ENCODE peak calls at places on chromosomes 3 and 15, in ten cellular contexts. O, P, K, X, S, F, D, N, M and J are unnamed samples. For H3K4me1, the result is how much of the 10 kb centered on the place peaks cover.

GRCh38 chr15:80844011-80844732 is 65.0 kb downstream of the CEMIP start:
- DNase-seq in O (no peak), P (no peak), K (no peak), X (no peak), S (peak), F (no peak), D (no peak), N (no peak), M (no peak), J (no peak)

GRCh38 chr3:24161841-24162240 is 216.8 kb downstream of the NR1D2 start:
- DNase-seq in O (no peak), P (no peak), K (no peak), X (no peak), S (no peak), F (no peak), D (no peak), N (no peak), M (no peak), J (no peak)

GRCh38 chr3:123343296-123344174 is 105.4 kb downstream of the ADCY5 start:
- DNase-seq in O (no peak), P (no peak), K (peak), X (no peak), S (no peak), F (no peak), D (no peak), N (no peak), M (peak), J (peak)

GRCh38 chr3:187498211-187498610 is 130.0 kb downstream of the RTP4 start:
- DNase-seq in O (no peak), P (no peak), K (no peak), X (no peak), S (no peak), F (no peak), D (no peak), N (no peak), M (no peak), J (no peak)

GRCh38 chr3:175716451-175716850 is 857.3 kb downstream of the NAALADL2 start:
- DNase-seq in O (no peak), P (no peak), K (no peak), X (no peak), S (no peak), F (no peak), D (no peak), N (no peak), M (no peak), J (no peak)

GRCh38 chr15:70033529-70034140 is 64.1 kb downstream of the TLE3 start:
- DNase-seq in O (no peak), P (no peak), K (peak), X (no peak), S (no peak), F (no peak), D (no peak), N (no peak), M (no peak), J (no peak)

GRCh38 chr15:77033417-77033728 is 37.5 kb downstream of the TSPAN3 start:
- DNase-seq in O (no peak), P (peak), K (no peak), X (no peak), S (no peak), F (no peak), D (no peak), N (no peak), M (no peak), J (no peak)

GRCh38 chr15:92316586-92317295 is 76.9 kb upstream of the ST8SIA2 start:
- DNase-seq in O (no peak), P (no peak), K (no peak), X (no peak), S (no peak), F (no peak), D (no peak), N (no peak), M (no peak), J (no peak)

GRCh38 chr3:43950775-43951174 is 260.0 kb downstream of the ABHD5 start:
- DNase-seq in O (peak), P (no peak), K (no peak), X (no peak), S (no peak), F (no peak), D (no peak), N (peak), M (no peak), J (no peak)

GRCh38 chr3:14947886-14948608 is 664 bp downstream of the NR2C2 start:
- DNase-seq in O (peak), P (peak), K (peak), X (peak), S (peak), F (peak), D (peak), N (peak), M (peak), J (peak)

GRCh38 chr15:69132935-69133861 is 27.2 kb upstream of the GLCE start:
- DNase-seq in O (no peak), P (no peak), K (no peak), X (no peak), S (no peak), F (no peak), D (no peak), N (no peak), M (no peak), J (no peak)

GRCh38 chr3:47841786-47842349 is 38.9 kb downstream of the DHX30 start:
- DNase-seq in O (no peak), P (no peak), K (no peak), X (no peak), S (no peak), F (no peak), D (no peak), N (no peak), M (no peak), J (no peak)

GRCh38 chr3:159988617-159989251 is at the start of gene IL12A:
- DNase-seq in O (no peak), P (peak), K (peak), X (peak), S (peak), F (peak), D (peak), N (no peak), M (peak), J (peak)

GRCh38 chr15:93028632-93029612 is 60.1 kb downstream of the RGMA start:
- DNase-seq in O (no peak), P (peak), K (peak), X (no peak), S (no peak), F (peak), D (peak), N (no peak), M (no peak), J (peak)

GRCh38 chr3:191646242-191646641 is 185.3 kb downstream of the PYDC2 start:
- DNase-seq in O (no peak), P (no peak), K (no peak), X (no peak), S (no peak), F (no peak), D (no peak), N (no peak), M (no peak), J (no peak)

GRCh38 chr3:147118611-147119010 is 287.7 kb downstream of the ZIC4 start:
- DNase-seq in O (no peak), P (no peak), K (no peak), X (no peak), S (no peak), F (no peak), D (no peak), N (no peak), M (no peak), J (no peak)

GRCh38 chr3:38251197-38251596 is 14.4 kb upstream of the SLC22A13 start:
- DNase-seq in O (no peak), P (no peak), K (no peak), X (no peak), S (no peak), F (no peak), D (no peak), N (no peak), M (no peak), J (no peak)
- H3K27ac ChIP-seq in O (no peak), P (no peak), K (no peak), X (no peak), S (no peak), F (no peak), D (no peak), N (no peak), M (no peak), J (no peak)

GRCh38 chr15:39128746-39129145 is 452.1 kb upstream of the THBS1 start:
- DNase-seq in O (no peak), P (no peak), K (no peak), X (no peak), S (no peak), F (no peak), D (no peak), N (no peak), M (no peak), J (no peak)
- H3K4me1 ChIP-seq in O (under half), P (under half), K (under half), X (under half), S (half or more), F (under half), D (under half), N (under half), M (under half), J (under half)

GRCh38 chr15:101286471-101287114 is 8.5 kb downstream of the SNRPA1 start:
- DNase-seq in O (no peak), P (no peak), K (no peak), X (no peak), S (no peak), F (no peak), D (no peak), N (no peak), M (no peak), J (no peak)

GRCh38 chr15:101283931-101284330 is 6.6 kb upstream of the SELENOS start:
- DNase-seq in O (no peak), P (no peak), K (no peak), X (no peak), S (no peak), F (no peak), D (no peak), N (no peak), M (no peak), J (no peak)

GRCh38 chr15:101293122-101293521 is 1.9 kb downstream of the SNRPA1 start:
- DNase-seq in O (no peak), P (no peak), K (no peak), X (no peak), S (no peak), F (no peak), D (no peak), N (peak), M (no peak), J (no peak)

GRCh38 chr15:101294731-101295606 is at the start of gene SNRPA1:
- DNase-seq in O (peak), P (peak), K (peak), X (peak), S (peak), F (peak), D (peak), N (peak), M (peak), J (peak)

DNA sequence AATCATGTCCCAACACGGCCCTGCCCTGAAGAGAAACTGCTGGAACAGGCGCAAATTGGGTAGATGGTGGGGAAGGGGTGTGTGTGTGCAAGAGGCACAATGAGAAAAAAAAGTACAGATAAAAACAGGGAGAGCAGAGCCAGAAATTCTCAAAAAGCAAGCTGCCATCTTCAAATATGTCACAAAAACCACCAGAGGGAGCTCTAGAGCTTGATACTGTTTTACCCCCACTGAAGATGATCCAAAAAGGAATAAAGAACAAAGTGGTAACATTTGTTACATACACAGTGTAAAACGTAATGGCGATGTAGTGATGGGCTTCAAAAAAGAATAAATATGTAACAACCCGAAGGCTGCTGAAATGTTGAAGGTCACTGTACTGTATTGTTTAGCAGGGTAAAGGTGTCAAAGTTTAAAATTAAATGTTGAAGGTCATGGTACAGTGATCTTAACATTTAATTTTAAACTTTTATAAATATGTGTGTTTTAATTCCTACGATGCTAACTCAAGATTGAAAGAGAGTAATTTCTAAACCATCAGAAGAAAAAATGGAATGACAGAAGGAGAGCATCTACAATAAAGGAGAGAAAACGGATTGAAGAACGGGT is 6.0 kb downstream of the SNRPA1 start:
- DNase-seq in O (no peak), P (no peak), K (no peak), X (peak), S (peak), F (no peak), D (peak), N (peak), M (peak), J (no peak)
- TF ChIP-seq CTCF in O (peak), P (no peak), K (peak), X (peak), S (peak), F (peak), D (peak), N (peak), M (peak), J (peak)

GRCh38 chr3:195771651-195772300 is 40.0 kb downstream of the MUC4 start:
- DNase-seq in O (no peak), P (no peak), K (no peak), X (no peak), S (no peak), F (no peak), D (no peak), N (no peak), M (no peak), J (no peak)

GRCh38 chr3:195769551-195769950 is 42.2 kb downstream of the MUC4 start:
- DNase-seq in O (no peak), P (no peak), K (no peak), X (no peak), S (no peak), F (no peak), D (no peak), N (no peak), M (no peak), J (no peak)

GRCh38 chr3:195768831-195769303 is 42.9 kb downstream of the MUC4 start:
- DNase-seq in O (no peak), P (no peak), K (no peak), X (no peak), S (no peak), F (no peak), D (no peak), N (no peak), M (no peak), J (no peak)

GRCh38 chr3:195768414-195768813 is 43.3 kb downstream of the MUC4 start:
- DNase-seq in O (no peak), P (no peak), K (no peak), X (no peak), S (no peak), F (no peak), D (no peak), N (no peak), M (no peak), J (no peak)

GRCh38 chr3:195770081-195770840 is 41.5 kb downstream of the MUC4 start:
- DNase-seq in O (no peak), P (no peak), K (no peak), X (no peak), S (no peak), F (no peak), D (no peak), N (no peak), M (no peak), J (no peak)
- H3K27ac ChIP-seq in O (no peak), P (no peak), K (no peak), X (no peak), S (no peak), F (no peak), D (no peak), N (no peak), M (no peak), J (no peak)

GRCh38 chr3:61685755-61686154 is 124.4 kb downstream of the PTPRG start:
- DNase-seq in O (no peak), P (no peak), K (no peak), X (no peak), S (no peak), F (no peak), D (no peak), N (no peak), M (no peak), J (no peak)
- H3K4me1 ChIP-seq in O (under half), P (under half), K (under half), X (under half), S (under half), F (under half), D (under half), N (under half), M (under half), J (under half)

GRCh38 chr15:55991841-55992768 is 1.3 kb downstream of the NEDD4 start:
- DNase-seq in O (no peak), P (no peak), K (no peak), X (no peak), S (no peak), F (no peak), D (peak), N (peak), M (no peak), J (no peak)

GRCh38 chr15:55993804-55994539 is 560 bp upstream of the NEDD4 start:
- DNase-seq in O (no peak), P (no peak), K (no peak), X (peak), S (peak), F (no peak), D (no peak), N (no peak), M (no peak), J (no peak)

GRCh38 chr15:55992769-55993110 is 672 bp downstream of the NEDD4 start:
- DNase-seq in O (no peak), P (no peak), K (no peak), X (no peak), S (no peak), F (no peak), D (no peak), N (peak), M (no peak), J (no peak)

GRCh38 chr15:55990986-55991385 is 2.4 kb downstream of the NEDD4 start:
- DNase-seq in O (no peak), P (no peak), K (no peak), X (no peak), S (no peak), F (no peak), D (no peak), N (no peak), M (no peak), J (no peak)

GRCh38 chr15:55993111-55993803 is at the start of gene NEDD4:
- DNase-seq in O (peak), P (peak), K (peak), X (peak), S (peak), F (peak), D (peak), N (peak), M (peak), J (peak)
- TF ChIP-seq CTCF in O (peak), P (no peak), K (peak), X (peak), S (peak), F (peak), D (peak), N (peak), M (peak), J (peak)

GRCh38 chr15:36966704-36967103 is 133.6 kb downstream of the MEIS2 start:
- DNase-seq in O (no peak), P (no peak), K (peak), X (no peak), S (no peak), F (no peak), D (no peak), N (no peak), M (no peak), J (no peak)
- H3K27ac ChIP-seq in O (no peak), P (no peak), K (no peak), X (no peak), S (no peak), F (no peak), D (no peak), N (no peak), M (peak), J (no peak)

GRCh38 chr3:189834462-189834861 is 203.3 kb downstream of the TP63 start:
- DNase-seq in O (no peak), P (no peak), K (no peak), X (no peak), S (no peak), F (no peak), D (no peak), N (no peak), M (no peak), J (no peak)
- H3K4me1 ChIP-seq in O (under half), P (under half), K (under half), X (under half), S (under half), F (under half), D (under half), N (under half), M (under half), J (under half)

GRCh38 chr3:9930804-9931418 is 2.7 kb upstream of the CRELD1 start:
- DNase-seq in O (peak), P (no peak), K (no peak), X (no peak), S (no peak), F (no peak), D (no peak), N (peak), M (no peak), J (no peak)
- TF ChIP-seq CTCF in O (peak), P (no peak), K (no peak), X (no peak), S (no peak), F (no peak), D (peak), N (peak), M (no peak), J (no peak)